ENCODE peak calls at places on chromosomes 5 and 9, in five cellular contexts. One of them, this sample, is unnamed.

GRCh38 chr9:86795047-86795437 is 152.3 kb downstream of the GAS1 start:
- DNase-seq in NCI-H510A: no peak
- DNase-seq in HS-27A: no peak
- DNase-seq in esophagus muscularis mucosa: peak
- DNase-seq in stimulated activated CD8-positive, alpha-beta memory T cell treated with anti-CD3 and anti-CD28 coated beads, Interleukin-15, amount 100 ng/mL, for 4 hours: no peak
- DNase-seq in this sample: no peak

GRCh38 chr9:37350486-37351190 is 71.9 kb upstream of the GRHPR start:
- DNase-seq in NCI-H510A: no peak
- DNase-seq in HS-27A: no peak
- DNase-seq in esophagus muscularis mucosa: no peak
- DNase-seq in stimulated activated CD8-positive, alpha-beta memory T cell treated with anti-CD3 and anti-CD28 coated beads, Interleukin-15, amount 100 ng/mL, for 4 hours: no peak
- DNase-seq in this sample: no peak

GRCh38 chr5:117945261-117945660 is 1043.1 kb downstream of the DTWD2 start:
- DNase-seq in NCI-H510A: no peak
- DNase-seq in HS-27A: no peak
- DNase-seq in esophagus muscularis mucosa: no peak
- DNase-seq in stimulated activated CD8-positive, alpha-beta memory T cell treated with anti-CD3 and anti-CD28 coated beads, Interleukin-15, amount 100 ng/mL, for 4 hours: no peak
- DNase-seq in this sample: no peak

GRCh38 chr5:8138884-8139283 is 269.9 kb downstream of the MTRR start:
- DNase-seq in NCI-H510A: no peak
- DNase-seq in HS-27A: no peak
- DNase-seq in esophagus muscularis mucosa: no peak
- DNase-seq in stimulated activated CD8-positive, alpha-beta memory T cell treated with anti-CD3 and anti-CD28 coated beads, Interleukin-15, amount 100 ng/mL, for 4 hours: no peak
- DNase-seq in this sample: no peak

GRCh38 chr9:74760031-74760700 is 127.6 kb downstream of the TRPM6 start:
- DNase-seq in NCI-H510A: no peak
- DNase-seq in HS-27A: peak
- DNase-seq in esophagus muscularis mucosa: no peak
- DNase-seq in stimulated activated CD8-positive, alpha-beta memory T cell treated with anti-CD3 and anti-CD28 coated beads, Interleukin-15, amount 100 ng/mL, for 4 hours: no peak
- DNase-seq in this sample: no peak

GRCh38 chr5:78648359-78649219 is at the start of gene LHFPL2:
- DNase-seq in NCI-H510A: peak
- DNase-seq in HS-27A: no peak
- DNase-seq in esophagus muscularis mucosa: peak
- DNase-seq in stimulated activated CD8-positive, alpha-beta memory T cell treated with anti-CD3 and anti-CD28 coated beads, Interleukin-15, amount 100 ng/mL, for 4 hours: no peak
- DNase-seq in this sample: peak

GRCh38 chr5:84274585-84275468 is 109.9 kb downstream of the EDIL3 start:
- DNase-seq in NCI-H510A: no peak
- DNase-seq in HS-27A: no peak
- DNase-seq in esophagus muscularis mucosa: no peak
- DNase-seq in stimulated activated CD8-positive, alpha-beta memory T cell treated with anti-CD3 and anti-CD28 coated beads, Interleukin-15, amount 100 ng/mL, for 4 hours: no peak
- DNase-seq in this sample: no peak

GRCh38 chr9:121573717-121574485 is 74.3 kb upstream of the GGTA1 start:
- DNase-seq in NCI-H510A: no peak
- DNase-seq in HS-27A: no peak
- DNase-seq in esophagus muscularis mucosa: no peak
- DNase-seq in stimulated activated CD8-positive, alpha-beta memory T cell treated with anti-CD3 and anti-CD28 coated beads, Interleukin-15, amount 100 ng/mL, for 4 hours: no peak
- DNase-seq in this sample: no peak

GRCh38 chr5:144028058-144028457 is 142.4 kb downstream of the YIPF5 start:
- DNase-seq in NCI-H510A: no peak
- DNase-seq in HS-27A: no peak
- DNase-seq in esophagus muscularis mucosa: no peak
- DNase-seq in stimulated activated CD8-positive, alpha-beta memory T cell treated with anti-CD3 and anti-CD28 coated beads, Interleukin-15, amount 100 ng/mL, for 4 hours: no peak
- DNase-seq in this sample: no peak

GRCh38 chr9:99192786-99193465 is 28.8 kb downstream of the ALG2 start:
- DNase-seq in NCI-H510A: no peak
- DNase-seq in HS-27A: no peak
- DNase-seq in esophagus muscularis mucosa: peak
- DNase-seq in stimulated activated CD8-positive, alpha-beta memory T cell treated with anti-CD3 and anti-CD28 coated beads, Interleukin-15, amount 100 ng/mL, for 4 hours: no peak
- DNase-seq in this sample: no peak

GRCh38 chr5:43315262-43315661 is 2.0 kb upstream of the HMGCS1 start:
- DNase-seq in NCI-H510A: no peak
- DNase-seq in HS-27A: no peak
- DNase-seq in esophagus muscularis mucosa: no peak
- DNase-seq in stimulated activated CD8-positive, alpha-beta memory T cell treated with anti-CD3 and anti-CD28 coated beads, Interleukin-15, amount 100 ng/mL, for 4 hours: no peak
- DNase-seq in this sample: no peak

GRCh38 chr5:32638309-32638708 is 53.0 kb downstream of the SUB1 start:
- DNase-seq in NCI-H510A: no peak
- DNase-seq in HS-27A: no peak
- DNase-seq in esophagus muscularis mucosa: no peak
- DNase-seq in stimulated activated CD8-positive, alpha-beta memory T cell treated with anti-CD3 and anti-CD28 coated beads, Interleukin-15, amount 100 ng/mL, for 4 hours: no peak
- DNase-seq in this sample: no peak

GRCh38 chr9:91412895-91413294 is 10.7 kb downstream of the NFIL3 start:
- DNase-seq in NCI-H510A: no peak
- DNase-seq in HS-27A: no peak
- DNase-seq in esophagus muscularis mucosa: no peak
- DNase-seq in stimulated activated CD8-positive, alpha-beta memory T cell treated with anti-CD3 and anti-CD28 coated beads, Interleukin-15, amount 100 ng/mL, for 4 hours: no peak
- DNase-seq in this sample: no peak

GRCh38 chr9:116555102-116555501 is 132.0 kb upstream of the TRIM32 start:
- DNase-seq in NCI-H510A: no peak
- DNase-seq in HS-27A: no peak
- DNase-seq in esophagus muscularis mucosa: peak
- DNase-seq in stimulated activated CD8-positive, alpha-beta memory T cell treated with anti-CD3 and anti-CD28 coated beads, Interleukin-15, amount 100 ng/mL, for 4 hours: no peak
- DNase-seq in this sample: no peak

GRCh38 chr5:149621415-149622098 is 40.3 kb downstream of the ARHGEF37 start:
- DNase-seq in NCI-H510A: no peak
- DNase-seq in HS-27A: no peak
- DNase-seq in esophagus muscularis mucosa: no peak
- DNase-seq in stimulated activated CD8-positive, alpha-beta memory T cell treated with anti-CD3 and anti-CD28 coated beads, Interleukin-15, amount 100 ng/mL, for 4 hours: no peak
- DNase-seq in this sample: no peak

GRCh38 chr9:15142903-15143534 is 164.0 kb downstream of the TTC39B start:
- DNase-seq in NCI-H510A: no peak
- DNase-seq in HS-27A: no peak
- DNase-seq in esophagus muscularis mucosa: no peak
- DNase-seq in stimulated activated CD8-positive, alpha-beta memory T cell treated with anti-CD3 and anti-CD28 coated beads, Interleukin-15, amount 100 ng/mL, for 4 hours: no peak
- DNase-seq in this sample: peak

GRCh38 chr5:120088831-120089230 is 375.3 kb upstream of the PRR16 start:
- DNase-seq in NCI-H510A: no peak
- DNase-seq in HS-27A: no peak
- DNase-seq in esophagus muscularis mucosa: no peak
- DNase-seq in stimulated activated CD8-positive, alpha-beta memory T cell treated with anti-CD3 and anti-CD28 coated beads, Interleukin-15, amount 100 ng/mL, for 4 hours: no peak
- DNase-seq in this sample: no peak

GRCh38 chr5:39411051-39411450 is 13.7 kb downstream of the DAB2 start:
- DNase-seq in NCI-H510A: no peak
- DNase-seq in HS-27A: no peak
- DNase-seq in esophagus muscularis mucosa: no peak
- DNase-seq in stimulated activated CD8-positive, alpha-beta memory T cell treated with anti-CD3 and anti-CD28 coated beads, Interleukin-15, amount 100 ng/mL, for 4 hours: no peak
- DNase-seq in this sample: no peak

GRCh38 chr5:56316302-56316994 is 83.3 kb upstream of the ANKRD55 start:
- DNase-seq in NCI-H510A: no peak
- DNase-seq in HS-27A: no peak
- DNase-seq in esophagus muscularis mucosa: no peak
- DNase-seq in stimulated activated CD8-positive, alpha-beta memory T cell treated with anti-CD3 and anti-CD28 coated beads, Interleukin-15, amount 100 ng/mL, for 4 hours: no peak
- DNase-seq in this sample: no peak

GRCh38 chr9:34430843-34431437 is 27.4 kb downstream of the FAM219A start:
- DNase-seq in NCI-H510A: peak
- DNase-seq in HS-27A: peak
- DNase-seq in esophagus muscularis mucosa: no peak
- DNase-seq in stimulated activated CD8-positive, alpha-beta memory T cell treated with anti-CD3 and anti-CD28 coated beads, Interleukin-15, amount 100 ng/mL, for 4 hours: no peak
- DNase-seq in this sample: peak

GRCh38 chr9:10855847-10856246 is 243.0 kb upstream of the PTPRD start:
- DNase-seq in NCI-H510A: no peak
- DNase-seq in HS-27A: no peak
- DNase-seq in esophagus muscularis mucosa: no peak
- DNase-seq in stimulated activated CD8-positive, alpha-beta memory T cell treated with anti-CD3 and anti-CD28 coated beads, Interleukin-15, amount 100 ng/mL, for 4 hours: no peak
- DNase-seq in this sample: no peak

GRCh38 chr5:149561848-149562247 is 10.6 kb upstream of the CSNK1A1 start:
- DNase-seq in NCI-H510A: no peak
- DNase-seq in HS-27A: no peak
- DNase-seq in esophagus muscularis mucosa: no peak
- DNase-seq in stimulated activated CD8-positive, alpha-beta memory T cell treated with anti-CD3 and anti-CD28 coated beads, Interleukin-15, amount 100 ng/mL, for 4 hours: no peak
- DNase-seq in this sample: no peak

GRCh38 chr5:137032929-137033328 is 466.2 kb downstream of the SPOCK1 start:
- DNase-seq in NCI-H510A: no peak
- DNase-seq in HS-27A: no peak
- DNase-seq in esophagus muscularis mucosa: peak
- DNase-seq in stimulated activated CD8-positive, alpha-beta memory T cell treated with anti-CD3 and anti-CD28 coated beads, Interleukin-15, amount 100 ng/mL, for 4 hours: no peak
- DNase-seq in this sample: no peak

GRCh38 chr9:104879555-104880318 is 48.2 kb downstream of the ABCA1 start:
- DNase-seq in NCI-H510A: no peak
- DNase-seq in HS-27A: no peak
- DNase-seq in esophagus muscularis mucosa: no peak
- DNase-seq in stimulated activated CD8-positive, alpha-beta memory T cell treated with anti-CD3 and anti-CD28 coated beads, Interleukin-15, amount 100 ng/mL, for 4 hours: no peak
- DNase-seq in this sample: no peak

GRCh38 chr9:32665101-32665500 is 29.6 kb upstream of the TAF1L start:
- DNase-seq in NCI-H510A: no peak
- DNase-seq in HS-27A: peak
- DNase-seq in esophagus muscularis mucosa: no peak
- DNase-seq in stimulated activated CD8-positive, alpha-beta memory T cell treated with anti-CD3 and anti-CD28 coated beads, Interleukin-15, amount 100 ng/mL, for 4 hours: no peak
- DNase-seq in this sample: no peak

GRCh38 chr9:94918038-94918753 is 191.7 kb downstream of the AOPEP start:
- DNase-seq in NCI-H510A: no peak
- DNase-seq in HS-27A: no peak
- DNase-seq in esophagus muscularis mucosa: peak
- DNase-seq in stimulated activated CD8-positive, alpha-beta memory T cell treated with anti-CD3 and anti-CD28 coated beads, Interleukin-15, amount 100 ng/mL, for 4 hours: no peak
- DNase-seq in this sample: no peak

GRCh38 chr5:122257000-122257399 is 55.0 kb upstream of the SNCAIP start:
- DNase-seq in NCI-H510A: no peak
- DNase-seq in HS-27A: no peak
- DNase-seq in esophagus muscularis mucosa: no peak
- DNase-seq in stimulated activated CD8-positive, alpha-beta memory T cell treated with anti-CD3 and anti-CD28 coated beads, Interleukin-15, amount 100 ng/mL, for 4 hours: no peak
- DNase-seq in this sample: no peak

GRCh38 chr9:87950765-87951488 is 23.4 kb downstream of the CDK20 start:
- DNase-seq in NCI-H510A: no peak
- DNase-seq in HS-27A: no peak
- DNase-seq in esophagus muscularis mucosa: no peak
- DNase-seq in stimulated activated CD8-positive, alpha-beta memory T cell treated with anti-CD3 and anti-CD28 coated beads, Interleukin-15, amount 100 ng/mL, for 4 hours: no peak
- DNase-seq in this sample: no peak

GRCh38 chr9:124894741-124895170 is 32.8 kb downstream of the ARPC5L start:
- DNase-seq in NCI-H510A: no peak
- DNase-seq in HS-27A: no peak
- DNase-seq in esophagus muscularis mucosa: no peak
- DNase-seq in stimulated activated CD8-positive, alpha-beta memory T cell treated with anti-CD3 and anti-CD28 coated beads, Interleukin-15, amount 100 ng/mL, for 4 hours: no peak
- DNase-seq in this sample: no peak

GRCh38 chr5:59069438-59070079 is 486.7 kb downstream of the RAB3C start:
- DNase-seq in NCI-H510A: no peak
- DNase-seq in HS-27A: peak
- DNase-seq in esophagus muscularis mucosa: no peak
- DNase-seq in stimulated activated CD8-positive, alpha-beta memory T cell treated with anti-CD3 and anti-CD28 coated beads, Interleukin-15, amount 100 ng/mL, for 4 hours: no peak
- DNase-seq in this sample: no peak

GRCh38 chr5:150589791-150590601 is 50.5 kb upstream of the SYNPO start:
- DNase-seq in NCI-H510A: no peak
- DNase-seq in HS-27A: no peak
- DNase-seq in esophagus muscularis mucosa: no peak
- DNase-seq in stimulated activated CD8-positive, alpha-beta memory T cell treated with anti-CD3 and anti-CD28 coated beads, Interleukin-15, amount 100 ng/mL, for 4 hours: no peak
- DNase-seq in this sample: no peak

GRCh38 chr9:116737137-116737546 is 50.0 kb downstream of the TRIM32 start:
- DNase-seq in NCI-H510A: peak
- DNase-seq in HS-27A: peak
- DNase-seq in esophagus muscularis mucosa: no peak
- DNase-seq in stimulated activated CD8-positive, alpha-beta memory T cell treated with anti-CD3 and anti-CD28 coated beads, Interleukin-15, amount 100 ng/mL, for 4 hours: no peak
- DNase-seq in this sample: peak

GRCh38 chr5:73229271-73229670 is 56.3 kb downstream of the TMEM174 start:
- DNase-seq in NCI-H510A: no peak
- DNase-seq in HS-27A: peak
- DNase-seq in esophagus muscularis mucosa: peak
- DNase-seq in stimulated activated CD8-positive, alpha-beta memory T cell treated with anti-CD3 and anti-CD28 coated beads, Interleukin-15, amount 100 ng/mL, for 4 hours: no peak
- DNase-seq in this sample: no peak

GRCh38 chr9:120878188-120879130 is 1.5 kb upstream of the PHF19 start:
- DNase-seq in NCI-H510A: no peak
- DNase-seq in HS-27A: no peak
- DNase-seq in esophagus muscularis mucosa: no peak
- DNase-seq in stimulated activated CD8-positive, alpha-beta memory T cell treated with anti-CD3 and anti-CD28 coated beads, Interleukin-15, amount 100 ng/mL, for 4 hours: no peak
- DNase-seq in this sample: no peak

GRCh38 chr5:119966028-119966427 is 336.7 kb downstream of the FAM170A start:
- DNase-seq in NCI-H510A: no peak
- DNase-seq in HS-27A: no peak
- DNase-seq in esophagus muscularis mucosa: no peak
- DNase-seq in stimulated activated CD8-positive, alpha-beta memory T cell treated with anti-CD3 and anti-CD28 coated beads, Interleukin-15, amount 100 ng/mL, for 4 hours: no peak
- DNase-seq in this sample: no peak

GRCh38 chr9:92706218-92706940 is 36.4 kb upstream of the IPPK start:
- DNase-seq in NCI-H510A: no peak
- DNase-seq in HS-27A: peak
- DNase-seq in esophagus muscularis mucosa: peak
- DNase-seq in stimulated activated CD8-positive, alpha-beta memory T cell treated with anti-CD3 and anti-CD28 coated beads, Interleukin-15, amount 100 ng/mL, for 4 hours: no peak
- DNase-seq in this sample: no peak